ENCODE peak calls at places on chromosomes 6 and 20, in seven cellular contexts. I, O, Q, K, G, S and J are unnamed samples.

GRCh38 chr6:82144852-82145332 is 102.7 kb downstream of the IBTK start:
- DNase-seq in I (peak; percentile 97), O (peak; percentile 30), Q (peak; percentile 79), K (peak; percentile 48), G (peak; percentile 37), S (peak; percentile 74), J (peak; percentile 92)

GRCh38 chr20:36493013-36493800 is 48.1 kb upstream of the MYL9 start:
- DNase-seq in I (no peak), O (peak; percentile 66), Q (no peak), K (no peak), G (no peak), S (no peak), J (no peak)

GRCh38 chr6:108350528-108350927 is 55.7 kb downstream of the AFG1L start:
- DNase-seq in I (no peak), O (no peak), Q (no peak), K (no peak), G (no peak), S (no peak), J (no peak)

GRCh38 chr6:109977791-109978173 is 329 bp upstream of the GPR6 start:
- DNase-seq in I (no peak), O (no peak), Q (no peak), K (no peak), G (no peak), S (no peak), J (no peak)

GRCh38 chr20:5786930-5787826 is 37.0 kb downstream of the SHLD1 start:
- DNase-seq in I (peak; percentile 52), O (no peak), Q (no peak), K (no peak), G (no peak), S (no peak), J (peak; percentile 76)

GRCh38 chr6:90284745-90285481 is 11.7 kb downstream of the BACH2 start:
- DNase-seq in I (peak; percentile 63), O (peak; percentile 65), Q (no peak), K (no peak), G (no peak), S (no peak), J (peak; percentile 84)

GRCh38 chr6:13724174-13724573 is 12.5 kb upstream of the RANBP9 start:
- DNase-seq in I (no peak), O (peak; percentile 66), Q (no peak), K (peak; percentile 27), G (no peak), S (no peak), J (no peak)

GRCh38 chr6:12265795-12266194 is 24.4 kb upstream of the EDN1 start:
- DNase-seq in I (peak; percentile 75), O (peak; percentile 96), Q (no peak), K (no peak), G (no peak), S (no peak), J (peak; percentile 40)

GRCh38 chr6:882084-882598 is 189.2 kb upstream of the EXOC2 start:
- DNase-seq in I (no peak), O (no peak), Q (no peak), K (no peak), G (no peak), S (no peak), J (no peak)

GRCh38 chr6:107668826-107669474 is 155.2 kb downstream of the SCML4 start:
- DNase-seq in I (no peak), O (no peak), Q (no peak), K (no peak), G (no peak), S (no peak), J (no peak)

GRCh38 chr6:125733516-125734300 is 15.7 kb upstream of the HEY2 start:
- DNase-seq in I (no peak), O (no peak), Q (no peak), K (no peak), G (no peak), S (no peak), J (no peak)

GRCh38 chr6:50822078-50822476 is 3.4 kb downstream of the TFAP2B start:
- DNase-seq in I (peak; percentile 5), O (no peak), Q (no peak), K (no peak), G (no peak), S (no peak), J (no peak)

GRCh38 chr6:8361259-8361658 is 74.1 kb downstream of the SLC35B3 start:
- DNase-seq in I (no peak), O (no peak), Q (no peak), K (no peak), G (no peak), S (no peak), J (no peak)

GRCh38 chr6:123380257-123380656 is 256.5 kb downstream of the TRDN start:
- DNase-seq in I (peak; percentile 3), O (peak; percentile 28), Q (no peak), K (no peak), G (no peak), S (no peak), J (peak; percentile 50)

GRCh38 chr6:85449818-85450577 is at the start of gene NT5E:
- DNase-seq in I (peak; percentile 63), O (no peak), Q (no peak), K (no peak), G (peak; percentile 79), S (no peak), J (peak; percentile 90)

GRCh38 chr20:61923371-61924166 is 142.1 kb downstream of the TAF4 start:
- DNase-seq in I (no peak), O (no peak), Q (no peak), K (no peak), G (no peak), S (no peak), J (no peak)

GRCh38 chr20:31721408-31722332 is 998 bp downstream of the BCL2L1 start:
- DNase-seq in I (no peak), O (no peak), Q (no peak), K (no peak), G (peak; percentile 43), S (no peak), J (no peak)

GRCh38 chr20:31720486-31721407 is 1.9 kb downstream of the BCL2L1 start:
- DNase-seq in I (no peak), O (no peak), Q (no peak), K (no peak), G (peak; percentile 36), S (no peak), J (no peak)

GRCh38 chr20:31719644-31720485 is 2.8 kb downstream of the BCL2L1 start:
- DNase-seq in I (no peak), O (no peak), Q (no peak), K (peak; percentile 51), G (peak; percentile 53), S (no peak), J (no peak)

GRCh38 chr20:31722388-31723281 is at the start of gene BCL2L1:
- DNase-seq in I (peak; percentile 68), O (peak; percentile 88), Q (no peak), K (peak; percentile 89), G (peak; percentile 91), S (no peak), J (peak; percentile 88)

GRCh38 chr20:31723282-31724078 is 812 bp upstream of the BCL2L1 start:
- DNase-seq in I (peak; percentile 95), O (peak; percentile 99), Q (peak; percentile 93), K (peak; percentile 97), G (peak; percentile 97), S (peak; percentile 91), J (peak; percentile 99)
- TF ChIP-seq CTCF in I (peak; percentile 90), O (peak; percentile 79), Q (peak; percentile 93), K (peak; percentile 99), G (peak; percentile 91), S (peak; percentile 88), J (peak; percentile 90)

DNA sequence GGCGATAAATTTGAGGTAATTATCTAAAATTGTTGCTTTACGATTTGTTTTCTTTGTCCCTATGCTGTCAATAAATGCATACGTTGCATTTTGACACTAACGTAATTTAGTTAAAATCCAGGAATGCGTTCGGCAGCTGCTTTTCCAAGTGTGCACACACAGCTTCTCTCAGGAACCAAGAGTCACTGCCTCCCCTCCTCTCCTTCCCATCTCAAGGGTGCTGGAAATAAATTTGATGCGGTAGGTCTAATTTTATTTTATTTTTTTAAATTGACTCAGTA is 381.4 kb downstream of the C6orf118 start:
- DNase-seq in I (no peak), O (no peak), Q (no peak), K (no peak), G (no peak), S (no peak), J (no peak)
- H3K4me3 ChIP-seq in I (no peak overlapping the region), O (no peak overlapping the region), Q (peak overlapping the region; percentile 33), K (no peak overlapping the region), G (no peak overlapping the region), S (no peak overlapping the region), J (peak overlapping the region; percentile 6)

GRCh38 chr20:14333734-14334133 is 3.7 kb downstream of the FLRT3 start:
- DNase-seq in I (no peak), O (no peak), Q (no peak), K (no peak), G (no peak), S (no peak), J (no peak)

GRCh38 chr20:14335122-14335521 is 2.3 kb downstream of the FLRT3 start:
- DNase-seq in I (no peak), O (no peak), Q (no peak), K (no peak), G (no peak), S (no peak), J (no peak)

GRCh38 chr20:14336667-14337066 is 745 bp downstream of the FLRT3 start:
- DNase-seq in I (peak; percentile 10), O (no peak), Q (no peak), K (no peak), G (no peak), S (no peak), J (no peak)

GRCh38 chr20:14332796-14333345 is 4.5 kb downstream of the FLRT3 start:
- DNase-seq in I (no peak), O (no peak), Q (no peak), K (no peak), G (no peak), S (no peak), J (no peak)

DNA sequence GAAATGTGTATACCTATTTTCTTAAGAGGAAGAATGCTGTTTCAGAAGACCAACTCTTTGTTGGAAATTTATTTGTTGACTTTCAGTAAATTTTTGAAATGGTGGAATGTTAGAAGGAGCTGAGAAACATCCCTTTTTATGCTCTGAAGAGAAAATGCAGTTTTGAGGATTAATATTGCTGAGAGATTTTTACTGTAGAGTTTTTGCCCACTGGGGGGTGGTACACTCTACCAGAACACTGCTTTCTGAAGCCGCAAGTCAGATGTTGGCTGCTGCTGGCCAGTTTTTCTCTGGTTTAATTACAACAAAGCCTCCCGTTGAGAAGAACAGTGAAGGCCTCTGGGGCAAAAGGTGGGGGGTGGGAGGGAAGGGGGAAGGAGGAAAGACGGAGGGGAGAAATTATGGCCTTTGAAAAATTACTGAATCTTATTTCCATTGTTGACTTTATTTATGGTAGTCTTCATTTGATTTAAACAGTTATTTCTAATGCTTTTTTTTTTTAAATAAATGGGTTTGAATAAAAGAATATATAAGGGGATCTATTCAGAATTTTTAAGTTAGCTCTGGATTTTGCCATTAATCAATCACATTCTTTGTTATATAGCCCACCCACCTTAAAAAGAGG is 3.0 kb downstream of the FLRT3 start:
- DNase-seq in I (peak; percentile 45), O (peak; percentile 29), Q (no peak), K (peak; percentile 35), G (peak; percentile 47), S (no peak), J (peak; percentile 67)
- TF ChIP-seq CTCF in I (peak; percentile 72), O (peak; percentile 16), Q (peak; percentile 27), K (peak; percentile 24), G (peak; percentile 30), S (peak; percentile 22), J (peak; percentile 44)

DNA sequence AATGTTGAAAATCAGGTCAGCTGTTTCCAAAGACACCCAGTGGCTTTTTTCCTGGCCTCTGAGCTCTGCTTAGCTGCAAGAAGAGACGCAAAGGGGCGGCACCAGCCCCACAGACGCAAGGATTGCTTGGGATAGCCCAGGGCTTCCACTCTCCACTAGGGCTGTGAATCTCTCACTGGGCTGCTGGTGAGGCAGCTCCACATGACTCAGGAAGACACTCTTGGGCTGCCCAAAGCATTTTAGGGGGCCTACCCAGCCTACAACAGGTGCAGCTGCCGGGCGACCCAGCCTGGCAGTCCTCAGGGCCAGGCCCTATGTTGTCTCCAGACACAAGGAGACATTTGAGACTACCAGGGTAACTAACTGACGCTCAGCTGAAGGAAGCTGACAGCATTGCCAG is 59.8 kb downstream of the FAM50B start:
- DNase-seq in I (no peak), O (no peak), Q (no peak), K (no peak), G (no peak), S (no peak), J (no peak)
- H3K4me3 ChIP-seq in I (no peak overlapping the region), O (no peak overlapping the region), Q (no peak overlapping the region), K (no peak overlapping the region), G (no peak overlapping the region), S (no peak overlapping the region), J (no peak overlapping the region)